ENCODE peak calls at places on chromosomes 4 and X, in eight cellular contexts. H is GM23248, A is keratinocyte, R is HepG2, G is HCT116, J is PC-9, C is GM12878, P is mammary epithelial cell. Q is an unnamed sample. For H3K79me2, the result is how much of the 10 kb centered on the place peaks cover.

GRCh38 chr4:163380703-163381102 is 37.0 kb downstream of the NPY5R start:
- DNase-seq in R (no peak), G (no peak), C (no peak), J (no peak), H (no peak), A (no peak), P (no peak), Q (no peak)

GRCh38 chr4:182208651-182209050 is 34.6 kb upstream of the TENM3 start:
- DNase-seq in C (no peak), A (no peak), H (no peak), G (no peak), P (no peak), J (no peak), R (no peak), Q (no peak)

GRCh38 chr4:30714408-30715031 is 5.6 kb upstream of the PCDH7 start:
- DNase-seq in A (peak), R (peak), H (peak), C (no peak), J (no peak), G (peak), P (peak), Q (peak)

GRCh38 chr4:169143335-169143734 is 127.4 kb downstream of the SH3RF1 start:
- DNase-seq in A (no peak), G (no peak), H (no peak), P (no peak), J (no peak), C (no peak), R (no peak), Q (no peak)

GRCh38 chr4:6478546-6479220 is 6.3 kb upstream of the PPP2R2C start:
- DNase-seq in A (no peak), G (no peak), P (no peak), J (no peak), R (no peak), H (no peak), C (no peak), Q (no peak)

GRCh38 chrX:143781103-143781502 is 60.6 kb upstream of the SPANXN2 start:
- DNase-seq in H (peak), J (no peak), A (peak), P (peak), R (no peak), G (no peak), C (no peak), Q (no peak)

GRCh38 chrX:133928365-133928764 is 57.0 kb downstream of the GPC3 start:
- DNase-seq in J (no peak), G (no peak), H (no peak), C (no peak), P (no peak), A (no peak), R (no peak), Q (no peak)

GRCh38 chr4:76764251-76764650 is 133.7 kb downstream of the SOWAHB start:
- DNase-seq in G (no peak), H (peak), A (no peak), J (no peak), R (no peak), C (no peak), P (no peak), Q (peak)

GRCh38 chr4:8379771-8380170 is 60.8 kb downstream of the ACOX3 start:
- DNase-seq in H (no peak), A (no peak), P (no peak), R (no peak), C (no peak), J (no peak), G (no peak), Q (no peak)

GRCh38 chrX:85379174-85379907 is at the start of gene POF1B:
- DNase-seq in P (peak), C (peak), J (no peak), H (no peak), R (no peak), G (no peak), A (no peak), Q (no peak)

GRCh38 chrX:104566921-104567501 is 1.0 kb downstream of the IL1RAPL2 start:
- DNase-seq in G (no peak), J (peak), A (no peak), H (no peak), P (peak), R (no peak), C (no peak), Q (no peak)

GRCh38 chrX:136779346-136779781 is 1.4 kb downstream of the ARHGEF6 start:
- DNase-seq in A (no peak), J (no peak), G (no peak), P (no peak), C (peak), R (no peak), H (peak), Q (no peak)

GRCh38 chr4:151302432-151302831 is 23.0 kb downstream of the SH3D19 start:
- DNase-seq in J (no peak), P (no peak), C (no peak), R (peak), H (peak), A (no peak), G (no peak), Q (peak)

GRCh38 chr4:3766791-3767561 is 791 bp downstream of the ADRA2C start:
- DNase-seq in P (peak), C (no peak), G (no peak), R (no peak), H (no peak), A (no peak), J (no peak), Q (no peak)

GRCh38 chrX:81280148-81280547 is 78.2 kb downstream of the SH3BGRL start:
- DNase-seq in J (no peak), A (no peak), P (no peak), G (no peak), H (no peak), C (no peak), R (no peak), Q (no peak)

GRCh38 chr4:99811850-99812249 is 4.8 kb upstream of the DAPP1 start:
- DNase-seq in G (peak), P (peak), J (no peak), C (no peak), H (peak), A (no peak), R (peak), Q (no peak)

GRCh38 chr4:128796934-128797333 is 12.6 kb upstream of the JADE1 start:
- DNase-seq in A (no peak), C (no peak), G (no peak), P (peak), H (peak), R (no peak), J (peak), Q (no peak)

GRCh38 chrX:72053508-72053907 is 78.2 kb downstream of the RTL5 start:
- DNase-seq in P (no peak), G (no peak), J (no peak), R (no peak), H (no peak), A (no peak), C (no peak), Q (no peak)

GRCh38 chr4:6229095-6229494 is 28.7 kb upstream of the JAKMIP1 start:
- DNase-seq in H (no peak), P (no peak), R (no peak), J (no peak), A (no peak), C (no peak), G (no peak), Q (no peak)

GRCh38 chrX:46788902-46789301 is 30.0 kb upstream of the SLC9A7 start:
- DNase-seq in J (no peak), P (no peak), H (peak), G (no peak), R (no peak), C (no peak), A (no peak), Q (peak)

GRCh38 chr4:147821555-147821954 is 89.7 kb downstream of the ARHGAP10 start:
- DNase-seq in P (peak), R (no peak), H (peak), C (no peak), G (no peak), A (no peak), J (no peak), Q (no peak)

GRCh38 chrX:153703036-153703370 is 15.3 kb downstream of the SLC6A8 start:
- DNase-seq in J (no peak), C (no peak), R (no peak), P (no peak), A (no peak), H (no peak), G (no peak), Q (peak)

GRCh38 chr4:113468165-113469022 is 293.1 kb downstream of the CAMK2D start:
- DNase-seq in P (peak), J (peak), A (peak), C (no peak), R (peak), G (peak), H (peak), Q (peak)

GRCh38 chr4:82898322-82899243 is 2.0 kb upstream of the THAP9 start:
- DNase-seq in H (peak), J (peak), P (peak), A (no peak), G (no peak), R (no peak), C (no peak), Q (peak)

GRCh38 chr4:149752729-149753128 is 62.9 kb downstream of the IQCM start:
- DNase-seq in H (no peak), A (peak), R (no peak), J (no peak), C (no peak), G (no peak), P (peak), Q (no peak)

GRCh38 chr4:173526034-173526482 is 4.0 kb downstream of the HAND2 start:
- DNase-seq in C (no peak), J (no peak), H (peak), A (no peak), P (no peak), G (no peak), R (no peak), Q (no peak)

GRCh38 chr4:56241500-56241899 is 145.8 kb downstream of the AASDH start:
- DNase-seq in P (no peak), J (no peak), H (no peak), R (peak), C (no peak), A (no peak), G (no peak), Q (no peak)

GRCh38 chr4:106194801-106195200 is 121.2 kb downstream of the TBCK start:
- DNase-seq in R (no peak), H (no peak), A (no peak), J (no peak), C (no peak), G (no peak), P (no peak), Q (no peak)

GRCh38 chr4:94507281-94507680 is 55.5 kb downstream of the PDLIM5 start:
- DNase-seq in P (peak), J (no peak), H (no peak), R (no peak), C (no peak), A (no peak), G (peak), Q (no peak)

GRCh38 chrX:47093248-47093647 is 15.0 kb downstream of the RGN start:
- DNase-seq in J (no peak), P (peak), H (peak), R (no peak), G (peak), A (no peak), C (no peak), Q (peak)

GRCh38 chrX:9913041-9913440 is 54.1 kb upstream of the CLDN34 start:
- DNase-seq in C (no peak), G (no peak), H (peak), R (no peak), A (no peak), P (peak), J (peak), Q (peak)

GRCh38 chr4:138627096-138627495 is 384.9 kb upstream of the SLC7A11 start:
- DNase-seq in C (no peak), H (peak), R (no peak), J (no peak), P (peak), A (no peak), G (no peak), Q (peak)

GRCh38 chrX:78886550-78886949 is 58.6 kb upstream of the P2RY10 start:
- DNase-seq in R (no peak), C (peak), G (no peak), A (no peak), H (peak), P (no peak), J (no peak), Q (no peak)

GRCh38 chr4:68002906-68003305 is 39.6 kb upstream of the TMPRSS11A start:
- DNase-seq in H (no peak), R (no peak), A (no peak), G (no peak), J (no peak), P (no peak), C (no peak), Q (no peak)

GRCh38 chr4:150540959-150541360 is 41.0 kb upstream of the MAB21L2 start:
- DNase-seq in P (no peak), A (no peak), G (no peak), R (no peak), C (no peak), J (no peak), H (no peak), Q (peak)

GRCh38 chr4:144562019-144562740 is 83.8 kb upstream of the HHIP start:
- DNase-seq in A (no peak), H (no peak), P (no peak), J (no peak), G (no peak), C (no peak), R (no peak), Q (no peak)

GRCh38 chrX:3256868-3257267 is 89.6 kb downstream of the MXRA5 start:
- DNase-seq in A (no peak), P (no peak), R (no peak), H (no peak), G (no peak), C (no peak), J (no peak), Q (no peak)

GRCh38 chrX:154732421-154733071 is 18.3 kb downstream of the GAB3 start:
- DNase-seq in P (peak), H (peak), A (no peak), C (no peak), R (no peak), G (no peak), J (peak), Q (peak)

GRCh38 chrX:130094712-130095111 is 15.6 kb downstream of the ELF4 start:
- DNase-seq in A (no peak), C (no peak), H (no peak), G (no peak), J (no peak), R (no peak), P (no peak), Q (no peak)
- H3K79me2 ChIP-seq in A (half or more), C (under half), H (half or more), G (under half), J (half or more), R (under half), P (half or more), Q (under half)

DNA sequence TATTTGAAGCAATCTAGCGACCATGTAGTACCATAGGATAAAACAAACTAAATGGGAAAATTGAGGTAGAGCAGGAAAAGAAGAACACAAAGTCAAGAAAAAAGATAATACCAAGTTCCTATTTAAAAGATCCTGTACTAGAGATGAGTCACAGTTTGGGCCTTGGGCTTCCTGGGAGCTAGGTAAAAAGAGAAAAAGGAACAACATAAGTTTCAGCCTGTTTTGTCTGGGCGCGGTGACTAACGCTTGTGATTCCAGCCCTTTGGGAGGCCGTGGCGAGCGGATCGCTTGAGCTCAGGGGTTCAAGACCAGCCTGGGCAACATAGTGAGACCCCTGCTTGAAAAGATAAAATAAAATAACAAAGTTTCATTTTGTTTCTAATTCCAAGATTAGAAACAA is 14.0 kb upstream of the TMEM156 start:
- DNase-seq in H (peak), R (peak), C (no peak), P (peak), J (peak), A (peak), G (no peak), Q (peak)
- H3K79me2 ChIP-seq in H (half or more), R (under half), C (half or more), P (half or more), J (half or more), A (under half), G (under half), Q (half or more)

DNA sequence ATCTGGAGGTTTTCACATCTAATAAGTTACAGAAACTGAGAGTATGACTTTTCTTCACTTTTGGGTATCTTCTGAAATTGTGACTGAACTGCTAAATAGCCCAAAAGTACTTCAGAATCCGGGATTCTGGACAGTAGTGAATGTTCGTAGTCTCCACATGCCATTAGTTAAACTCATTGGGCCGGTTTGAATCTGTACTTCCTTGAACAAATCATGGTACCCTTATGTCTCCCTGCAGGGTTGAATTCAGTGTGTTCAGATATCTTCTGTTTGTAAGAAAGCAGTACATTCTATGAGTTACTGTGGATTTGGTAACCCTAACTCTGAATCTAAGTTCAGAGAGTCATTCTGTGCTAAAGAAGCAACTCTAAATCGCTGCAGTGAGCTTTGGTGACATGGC is 33.6 kb downstream of the FAM193A start:
- DNase-seq in A (no peak), J (no peak), G (no peak), R (no peak), C (no peak), H (no peak), P (no peak), Q (no peak)
- H3K79me2 ChIP-seq in A (half or more), J (under half), G (half or more), R (half or more), C (half or more), H (half or more), P (half or more), Q (half or more)

DNA sequence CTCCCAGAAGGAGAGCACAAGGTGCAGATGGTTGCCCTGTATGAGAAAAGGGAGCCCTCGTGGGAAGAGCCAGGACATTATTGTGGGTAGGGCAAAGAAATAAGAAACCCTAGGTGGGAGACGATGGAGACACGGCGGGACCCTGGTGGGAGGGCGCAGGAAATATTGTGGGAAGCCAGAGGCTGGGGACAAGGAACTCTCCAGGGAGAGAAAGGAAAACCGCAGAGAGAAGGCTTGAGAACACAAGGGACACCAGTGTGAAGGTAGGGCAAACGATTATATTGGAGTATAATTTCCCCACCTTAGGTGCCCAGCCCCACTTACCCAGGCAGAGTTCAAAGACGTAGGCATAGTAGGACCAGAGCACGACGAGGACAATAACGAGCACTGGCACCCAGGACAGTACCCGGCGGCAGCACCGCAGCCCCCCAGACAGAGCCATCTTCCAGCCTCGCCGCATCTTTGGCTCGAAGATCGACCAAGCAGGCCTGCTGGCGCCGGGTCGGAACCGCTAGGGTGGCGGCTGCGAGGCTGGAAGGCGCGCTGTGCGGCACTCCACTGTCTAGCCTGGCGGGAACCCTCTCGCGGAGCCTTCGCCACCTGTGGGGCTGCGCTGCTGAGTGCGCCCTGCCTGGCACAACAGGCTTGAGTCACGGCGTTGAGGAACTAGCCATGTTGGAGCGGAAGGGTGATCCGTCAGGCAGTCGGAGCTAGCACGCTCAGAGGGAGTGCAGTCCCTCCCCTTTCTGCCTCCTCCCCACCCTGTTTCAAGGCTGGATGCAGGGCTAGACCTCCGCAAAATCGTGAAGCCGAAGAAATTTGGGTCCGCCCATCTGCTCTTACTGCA is at the start of gene ZDHHC15:
- DNase-seq in J (no peak), C (peak), H (peak), G (no peak), R (no peak), P (no peak), A (no peak), Q (peak)
- H3K79me2 ChIP-seq in J (under half), C (under half), H (under half), G (under half), R (under half), P (under half), A (under half), Q (under half)

Q was measured in astrocyte.